ENCODE peak calls at places on chromosomes 7 and 10, in seven cellular contexts. W is progenitor cell of endocrine pancreas; R is NCI-H1436; S is CD8-positive, alpha-beta memory T cell; N is glutamatergic neuron; L is Panc1; H is upper lobe of right lung. Z is an unnamed sample.
A peak's percentile ranks its signal among the peaks of the same experiment; 100 is the strongest.

GRCh38 chr7:52500796-52501195 is 534.6 kb upstream of the POM121L12 start:
- DNase-seq in W (no peak), R (no peak), S (no peak), N (no peak), L (no peak), H (no peak), Z (no peak)

GRCh38 chr10:3619276-3619675 is 165.7 kb downstream of the KLF6 start:
- DNase-seq in W (no peak), R (peak; percentile 7), S (no peak), N (no peak), L (no peak), H (no peak), Z (no peak)

GRCh38 chr7:140402178-140402835 is 1.6 kb upstream of the RAB19 start:
- DNase-seq in W (no peak), R (no peak), S (no peak), N (no peak), L (no peak), H (no peak), Z (no peak)

GRCh38 chr7:104967595-104967994 is 46.4 kb upstream of the KMT2E start:
- DNase-seq in W (no peak), R (no peak), S (no peak), N (no peak), L (no peak), H (no peak), Z (no peak)

GRCh38 chr7:468681-469590 is 50.7 kb downstream of the PDGFA start:
- DNase-seq in W (no peak), R (no peak), S (no peak), N (no peak), L (no peak), H (peak; percentile 50), Z (no peak)

GRCh38 chr10:129953541-129954031 is 10.5 kb downstream of the EBF3 start:
- DNase-seq in W (no peak), R (no peak), S (no peak), N (peak; percentile 16), L (no peak), H (no peak), Z (no peak)

GRCh38 chr10:97095701-97096300 is 90.0 kb downstream of the SLIT1 start:
- DNase-seq in W (no peak), R (no peak), S (no peak), N (no peak), L (no peak), H (no peak), Z (no peak)

GRCh38 chr10:131269776-131270460 is 41.6 kb downstream of the TCERG1L start:
- DNase-seq in W (no peak), R (no peak), S (no peak), N (no peak), L (no peak), H (no peak), Z (no peak)

GRCh38 chr10:91617073-91617580 is 15.7 kb downstream of the PPP1R3C start:
- DNase-seq in W (no peak), R (no peak), S (no peak), N (no peak), L (no peak), H (no peak), Z (no peak)

GRCh38 chr7:46811529-46811928 is 770.4 kb downstream of the TNS3 start:
- DNase-seq in W (no peak), R (no peak), S (no peak), N (peak; percentile 63), L (no peak), H (no peak), Z (no peak)

GRCh38 chr10:29636178-29636577 is 1.4 kb upstream of the SVIL start:
- DNase-seq in W (no peak), R (no peak), S (no peak), N (no peak), L (no peak), H (no peak), Z (no peak)

GRCh38 chr10:36446873-36447272 is 678.5 kb upstream of the ANKRD30A start:
- DNase-seq in W (no peak), R (peak; percentile 24), S (no peak), N (no peak), L (no peak), H (no peak), Z (no peak)

GRCh38 chr10:48390933-48391845 is 84.7 kb downstream of the MAPK8 start:
- DNase-seq in W (no peak), R (no peak), S (no peak), N (no peak), L (peak; percentile 20), H (no peak), Z (no peak)

GRCh38 chr7:84949501-84949900 is 237.4 kb downstream of the SEMA3D start:
- DNase-seq in W (no peak), R (no peak), S (no peak), N (no peak), L (no peak), H (no peak), Z (no peak)

GRCh38 chr10:124152781-124153600 is 59.6 kb upstream of the CHST15 start:
- DNase-seq in W (no peak), R (peak; percentile 91), S (peak; percentile 4), N (no peak), L (peak; percentile 87), H (no peak), Z (peak; percentile 42)

GRCh38 chr7:2461268-2462026 is 14.8 kb downstream of the GRIFIN start:
- DNase-seq in W (no peak), R (no peak), S (no peak), N (no peak), L (no peak), H (no peak), Z (no peak)

GRCh38 chr7:143279186-143280098 is 5.3 kb upstream of the TMEM139 start:
- DNase-seq in W (no peak), R (no peak), S (peak; percentile 26), N (no peak), L (no peak), H (no peak), Z (no peak)

GRCh38 chr10:9895406-9895805 is 1122.3 kb upstream of the CELF2 start:
- DNase-seq in W (no peak), R (no peak), S (no peak), N (no peak), L (no peak), H (no peak), Z (no peak)

GRCh38 chr10:130396044-130396443 is 259.9 kb downstream of the GLRX3 start:
- DNase-seq in W (no peak), R (no peak), S (no peak), N (no peak), L (no peak), H (no peak), Z (no peak)

GRCh38 chr7:143458263-143458662 is 15.0 kb downstream of the TAS2R60 start:
- DNase-seq in W (no peak), R (no peak), S (no peak), N (no peak), L (no peak), H (no peak), Z (no peak)

GRCh38 chr7:109094-109493 is 83.3 kb upstream of the FAM20C start:
- DNase-seq in W (no peak), R (no peak), S (no peak), N (no peak), L (no peak), H (peak; percentile 53), Z (no peak)

GRCh38 chr10:33421789-33422188 is 87.3 kb upstream of the NRP1 start:
- DNase-seq in W (no peak), R (no peak), S (no peak), N (no peak), L (no peak), H (no peak), Z (no peak)

GRCh38 chr7:126378642-126379041 is 874.1 kb downstream of the GRM8 start:
- DNase-seq in W (no peak), R (no peak), S (no peak), N (no peak), L (no peak), H (no peak), Z (no peak)

GRCh38 chr7:19677201-19677600 is 31.6 kb downstream of the POLR1F start:
- DNase-seq in W (no peak), R (no peak), S (no peak), N (no peak), L (no peak), H (no peak), Z (no peak)

GRCh38 chr10:110547139-110547761 is 20.2 kb upstream of the SMC3 start:
- DNase-seq in W (no peak), R (peak; percentile 60), S (peak; percentile 61), N (no peak), L (no peak), H (no peak), Z (no peak)

GRCh38 chr7:41339913-41340676 is 362.8 kb downstream of the INHBA start:
- DNase-seq in W (no peak), R (no peak), S (no peak), N (no peak), L (no peak), H (no peak), Z (no peak)

Z was measured in endothelial cell.